ENCODE peak calls at places on chromosomes 1 and 21, in six cellular contexts. H, L, X, B, D and N are unnamed samples.

GRCh38 chr1:58392083-58392482 is 154.4 kb downstream of the OMA1 start:
- DNase-seq in H (no peak), L (no peak), X (no peak), B (peak; percentile 26), D (peak; percentile 41), N (no peak)

GRCh38 chr1:117656202-117656641 is 50.4 kb downstream of the TENT5C start:
- DNase-seq in H (no peak), L (no peak), X (no peak), B (peak; percentile 92), D (peak; percentile 89), N (peak; percentile 19)

GRCh38 chr1:226988337-226988672 is 48.2 kb downstream of the COQ8A start:
- DNase-seq in H (peak; percentile 48), L (no peak), X (no peak), B (no peak), D (no peak), N (no peak)

GRCh38 chr1:36248250-36248894 is 24.1 kb downstream of the THRAP3 start:
- DNase-seq in H (peak; percentile 68), L (peak; percentile 50), X (peak; percentile 72), B (no peak), D (no peak), N (peak; percentile 67)

GRCh38 chr1:108314815-108315214 is 70.9 kb upstream of the NBPF4 start:
- DNase-seq in H (no peak), L (no peak), X (no peak), B (no peak), D (no peak), N (no peak)

GRCh38 chr1:162627662-162628296 is 4.5 kb upstream of the DDR2 start:
- DNase-seq in H (no peak), L (no peak), X (no peak), B (no peak), D (no peak), N (no peak)

GRCh38 chr1:2394761-2395160 is 3.1 kb downstream of the RER1 start:
- DNase-seq in H (no peak), L (no peak), X (no peak), B (no peak), D (no peak), N (no peak)

GRCh38 chr1:205748398-205749093 is 1.4 kb downstream of the NUCKS1 start:
- DNase-seq in H (peak; percentile 39), L (peak; percentile 63), X (no peak), B (no peak), D (no peak), N (peak; percentile 23)

GRCh38 chr1:171929121-171929520 is 87.8 kb downstream of the DNM3 start:
- DNase-seq in H (no peak), L (no peak), X (no peak), B (no peak), D (no peak), N (no peak)

GRCh38 chr1:89198500-89199072 is at the start of gene GBP4:
- DNase-seq in H (peak; percentile 55), L (no peak), X (no peak), B (peak; percentile 46), D (peak; percentile 49), N (no peak)

GRCh38 chr21:45392206-45392971 is 12.6 kb upstream of the COL18A1 start:
- DNase-seq in H (no peak), L (no peak), X (no peak), B (no peak), D (no peak), N (no peak)

GRCh38 chr1:221117133-221117532 is 237.9 kb downstream of the HLX start:
- DNase-seq in H (no peak), L (no peak), X (no peak), B (no peak), D (no peak), N (no peak)

GRCh38 chr21:34667761-34668160 is 1.0 kb upstream of the CLIC6 start:
- DNase-seq in H (no peak), L (no peak), X (no peak), B (no peak), D (no peak), N (no peak)

GRCh38 chr1:246113555-246114095 is 393.5 kb downstream of the SMYD3 start:
- DNase-seq in H (no peak), L (no peak), X (no peak), B (no peak), D (no peak), N (no peak)

GRCh38 chr1:172394167-172394751 is 26.2 kb upstream of the C1orf105 start:
- DNase-seq in H (no peak), L (no peak), X (no peak), B (peak; percentile 75), D (peak; percentile 71), N (no peak)

GRCh38 chr1:62037274-62037673 is 157.4 kb upstream of the L1TD1 start:
- DNase-seq in H (no peak), L (no peak), X (no peak), B (no peak), D (no peak), N (no peak)

GRCh38 chr1:43452789-43453441 is 816 bp downstream of the HYI start:
- DNase-seq in H (peak; percentile 47), L (no peak), X (no peak), B (no peak), D (no peak), N (peak; percentile 41)

GRCh38 chr1:34113887-34114286 is 51.1 kb downstream of the CSMD2 start:
- DNase-seq in H (no peak), L (no peak), X (no peak), B (no peak), D (no peak), N (no peak)

GRCh38 chr1:43317817-43318471 is 17.2 kb downstream of the TIE1 start:
- DNase-seq in H (no peak), L (no peak), X (no peak), B (no peak), D (no peak), N (no peak)

GRCh38 chr1:38585038-38585420 is 274.5 kb downstream of the RRAGC start:
- DNase-seq in H (no peak), L (no peak), X (no peak), B (no peak), D (no peak), N (no peak)

GRCh38 chr1:16967095-16967567 is 13.3 kb downstream of the MFAP2 start:
- DNase-seq in H (peak; percentile 51), L (no peak), X (no peak), B (no peak), D (no peak), N (no peak)

GRCh38 chr1:3023994-3024393 is 2.7 kb downstream of the ACTRT2 start:
- DNase-seq in H (no peak), L (no peak), X (no peak), B (no peak), D (no peak), N (no peak)

GRCh38 chr1:117794073-117794472 is 135.3 kb downstream of the GDAP2 start:
- DNase-seq in H (no peak), L (no peak), X (no peak), B (no peak), D (no peak), N (no peak)

GRCh38 chr1:165896277-165896676 is 68.9 kb downstream of the UCK2 start:
- DNase-seq in H (no peak), L (peak; percentile 83), X (peak; percentile 44), B (no peak), D (no peak), N (no peak)

GRCh38 chr1:86416343-86416742 is 7.6 kb upstream of the CLCA2 start:
- DNase-seq in H (no peak), L (no peak), X (no peak), B (no peak), D (no peak), N (peak; percentile 15)

GRCh38 chr1:26284597-26285351 is 4.9 kb downstream of the SH3BGRL3 start:
- DNase-seq in H (peak; percentile 78), L (peak; percentile 70), X (peak; percentile 93), B (peak; percentile 98), D (peak; percentile 91), N (peak; percentile 86)

GRCh38 chr21:44969965-44970755 is 30.3 kb downstream of the SLX9 start:
- DNase-seq in H (no peak), L (no peak), X (no peak), B (no peak), D (no peak), N (no peak)

GRCh38 chr1:203170625-203171330 is 4.8 kb downstream of the MYBPH start:
- DNase-seq in H (no peak), L (no peak), X (no peak), B (no peak), D (no peak), N (no peak)

GRCh38 chr1:34987018-34987417 is 1.9 kb upstream of the TMEM35B start:
- DNase-seq in H (no peak), L (no peak), X (no peak), B (no peak), D (no peak), N (no peak)

GRCh38 chr1:245797592-245798366 is 643.0 kb downstream of the KIF26B start:
- DNase-seq in H (peak; percentile 75), L (no peak), X (no peak), B (no peak), D (no peak), N (no peak)

GRCh38 chr1:185017966-185018365 is 27.4 kb upstream of the RNF2 start:
- DNase-seq in H (no peak), L (no peak), X (no peak), B (no peak), D (no peak), N (no peak)

GRCh38 chr1:53510215-53510614 is 51.0 kb downstream of the DMRTB1 start:
- DNase-seq in H (no peak), L (no peak), X (no peak), B (no peak), D (no peak), N (no peak)
- H3K27ac ChIP-seq in H (no peak overlapping the region), L (no peak overlapping the region), X (no peak overlapping the region), B (no peak overlapping the region), D (no peak overlapping the region), N (no peak overlapping the region)

DNA sequence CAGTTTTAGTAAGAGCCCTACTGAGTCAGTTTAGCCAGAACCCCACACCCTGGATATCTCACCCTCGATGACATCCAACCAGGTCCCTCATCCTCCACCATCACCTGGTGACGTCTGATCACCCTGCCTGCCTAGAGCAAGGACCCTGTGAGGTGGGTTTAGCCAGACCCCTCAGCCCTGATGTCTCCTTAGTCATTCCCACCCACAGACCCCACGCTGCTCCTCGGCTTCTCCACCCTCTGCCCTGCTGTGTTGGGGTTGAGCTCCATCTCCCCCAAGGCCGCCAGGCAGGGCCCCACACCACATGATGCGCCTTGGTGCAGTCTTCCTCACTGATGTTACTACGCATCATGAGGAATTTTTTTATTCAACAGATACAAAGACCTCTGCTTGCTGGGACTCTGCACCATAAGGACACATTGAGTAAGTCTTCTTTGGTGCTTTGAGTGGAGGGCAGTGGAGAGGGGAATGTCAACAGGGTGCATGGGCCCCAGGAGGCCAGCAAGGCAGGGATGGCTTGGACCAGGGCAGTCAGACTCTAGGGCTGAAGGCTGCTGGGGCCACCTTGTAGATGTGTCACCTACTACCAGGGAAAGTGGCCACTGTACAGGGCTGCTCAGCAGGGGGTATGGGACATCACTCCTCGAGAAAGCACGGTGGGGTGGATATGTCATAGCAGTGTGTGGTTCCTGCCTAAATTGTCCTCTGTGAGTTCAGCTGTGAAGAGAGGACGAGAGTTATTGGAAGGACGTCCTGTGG is 1.6 kb upstream of the IBA57 start:
- DNase-seq in H (no peak), L (no peak), X (no peak), B (peak; percentile 20), D (no peak), N (no peak)
- H3K27ac ChIP-seq in H (peak overlapping the region; percentile 16), L (no peak overlapping the region), X (no peak overlapping the region), B (no peak overlapping the region), D (no peak overlapping the region), N (no peak overlapping the region)

GRCh38 chr1:77341195-77341594 is 59.4 kb downstream of the AK5 start:
- DNase-seq in H (no peak), L (no peak), X (no peak), B (no peak), D (no peak), N (no peak)
- H3K27ac ChIP-seq in H (no peak overlapping the region), L (no peak overlapping the region), X (no peak overlapping the region), B (no peak overlapping the region), D (no peak overlapping the region), N (no peak overlapping the region)

GRCh38 chr1:201877877-201878339 is 10.8 kb upstream of the SHISA4 start:
- DNase-seq in H (peak; percentile 51), L (no peak), X (no peak), B (no peak), D (no peak), N (peak; percentile 48)
- H3K27ac ChIP-seq in H (no peak overlapping the region), L (no peak overlapping the region), X (peak overlapping the region; percentile 45), B (no peak overlapping the region), D (no peak overlapping the region), N (no peak overlapping the region)